ENCODE peak calls at places on chromosomes 2 and 18, in five cellular contexts. One of them, this sample, is unnamed.

GRCh38 chr2:10009811-10010781 is 33.3 kb upstream of the KLF11 start:
- DNase-seq in AG09319: peak
- DNase-seq in stomach: peak
- DNase-seq in GM12865: no peak
- DNase-seq in neural progenitor cell: no peak
- DNase-seq in this sample: peak

GRCh38 chr2:179265082-179265575 is 497 bp upstream of the SESTD1 start:
- DNase-seq in AG09319: no peak
- DNase-seq in stomach: no peak
- DNase-seq in GM12865: no peak
- DNase-seq in neural progenitor cell: no peak
- DNase-seq in this sample: no peak

GRCh38 chr2:182372661-182373060 is 54.2 kb downstream of the PDE1A start:
- DNase-seq in AG09319: no peak
- DNase-seq in stomach: no peak
- DNase-seq in GM12865: no peak
- DNase-seq in neural progenitor cell: no peak
- DNase-seq in this sample: peak

GRCh38 chr18:39840406-39840805 is 2114.6 kb upstream of the PIK3C3 start:
- DNase-seq in AG09319: no peak
- DNase-seq in stomach: no peak
- DNase-seq in GM12865: no peak
- DNase-seq in neural progenitor cell: no peak
- DNase-seq in this sample: peak

GRCh38 chr2:168907940-168908662 is 7.0 kb downstream of the G6PC2 start:
- DNase-seq in AG09319: no peak
- DNase-seq in stomach: no peak
- DNase-seq in GM12865: no peak
- DNase-seq in neural progenitor cell: no peak
- DNase-seq in this sample: no peak

GRCh38 chr2:41907716-41908328 is 140.0 kb upstream of the PKDCC start:
- DNase-seq in AG09319: no peak
- DNase-seq in stomach: no peak
- DNase-seq in GM12865: peak
- DNase-seq in neural progenitor cell: no peak
- DNase-seq in this sample: no peak

GRCh38 chr2:28631514-28632206 is 120.0 kb upstream of the PPP1CB start:
- DNase-seq in AG09319: no peak
- DNase-seq in stomach: no peak
- DNase-seq in GM12865: no peak
- DNase-seq in neural progenitor cell: no peak
- DNase-seq in this sample: no peak

GRCh38 chr2:6914829-6915228 is 2.4 kb upstream of the RNF144A start:
- DNase-seq in AG09319: no peak
- DNase-seq in stomach: no peak
- DNase-seq in GM12865: no peak
- DNase-seq in neural progenitor cell: no peak
- DNase-seq in this sample: no peak

GRCh38 chr2:150169230-150169629 is 318.2 kb downstream of the RND3 start:
- DNase-seq in AG09319: no peak
- DNase-seq in stomach: peak
- DNase-seq in GM12865: no peak
- DNase-seq in neural progenitor cell: no peak
- DNase-seq in this sample: peak

GRCh38 chr2:197804758-197805597 is 585 bp downstream of the PLCL1 start:
- DNase-seq in AG09319: no peak
- DNase-seq in stomach: no peak
- DNase-seq in GM12865: peak
- DNase-seq in neural progenitor cell: peak
- DNase-seq in this sample: no peak

GRCh38 chr2:231411871-231412615 is 16.5 kb downstream of the B3GNT7 start:
- DNase-seq in AG09319: peak
- DNase-seq in stomach: peak
- DNase-seq in GM12865: peak
- DNase-seq in neural progenitor cell: peak
- DNase-seq in this sample: peak

GRCh38 chr18:35933982-35934381 is 38.5 kb upstream of the RMP24 start:
- DNase-seq in AG09319: no peak
- DNase-seq in stomach: no peak
- DNase-seq in GM12865: no peak
- DNase-seq in neural progenitor cell: no peak
- DNase-seq in this sample: no peak

GRCh38 chr2:223062304-223062845 is 10.4 kb downstream of the KCNE4 start:
- DNase-seq in AG09319: no peak
- DNase-seq in stomach: no peak
- DNase-seq in GM12865: no peak
- DNase-seq in neural progenitor cell: no peak
- DNase-seq in this sample: no peak

GRCh38 chr2:235055891-235056516 is 104.2 kb downstream of the SH3BP4 start:
- DNase-seq in AG09319: no peak
- DNase-seq in stomach: peak
- DNase-seq in GM12865: no peak
- DNase-seq in neural progenitor cell: peak
- DNase-seq in this sample: peak

GRCh38 chr2:46999857-47000678 is 84.5 kb upstream of the MCFD2 start:
- DNase-seq in AG09319: no peak
- DNase-seq in stomach: no peak
- DNase-seq in GM12865: no peak
- DNase-seq in neural progenitor cell: no peak
- DNase-seq in this sample: no peak

GRCh38 chr2:33602216-33602830 is 3.2 kb upstream of the FAM98A start:
- DNase-seq in AG09319: no peak
- DNase-seq in stomach: no peak
- DNase-seq in GM12865: no peak
- DNase-seq in neural progenitor cell: no peak
- DNase-seq in this sample: no peak

GRCh38 chr2:241563981-241564595 is 5.5 kb downstream of the BOK start:
- DNase-seq in AG09319: no peak
- DNase-seq in stomach: no peak
- DNase-seq in GM12865: no peak
- DNase-seq in neural progenitor cell: no peak
- DNase-seq in this sample: no peak

GRCh38 chr2:105919191-105919811 is 174.6 kb downstream of the NCK2 start:
- DNase-seq in AG09319: no peak
- DNase-seq in stomach: peak
- DNase-seq in GM12865: no peak
- DNase-seq in neural progenitor cell: no peak
- DNase-seq in this sample: no peak

GRCh38 chr18:58186258-58186948 is 142.4 kb downstream of the NEDD4L start:
- DNase-seq in AG09319: no peak
- DNase-seq in stomach: peak
- DNase-seq in GM12865: no peak
- DNase-seq in neural progenitor cell: no peak
- DNase-seq in this sample: no peak

GRCh38 chr2:196200557-196200956 is 29.2 kb upstream of the STK17B start:
- DNase-seq in AG09319: no peak
- DNase-seq in stomach: no peak
- DNase-seq in GM12865: peak
- DNase-seq in neural progenitor cell: no peak
- DNase-seq in this sample: no peak

GRCh38 chr18:12944724-12945123 is 3.1 kb upstream of the SEH1L start:
- DNase-seq in AG09319: no peak
- DNase-seq in stomach: peak
- DNase-seq in GM12865: no peak
- DNase-seq in neural progenitor cell: no peak
- DNase-seq in this sample: no peak

GRCh38 chr18:6107794-6108193 is 212.5 kb upstream of the TMEM200C start:
- DNase-seq in AG09319: no peak
- DNase-seq in stomach: no peak
- DNase-seq in GM12865: no peak
- DNase-seq in neural progenitor cell: no peak
- DNase-seq in this sample: no peak

GRCh38 chr2:104434363-104434792 is 419.5 kb upstream of the POU3F3 start:
- DNase-seq in AG09319: no peak
- DNase-seq in stomach: peak
- DNase-seq in GM12865: peak
- DNase-seq in neural progenitor cell: peak
- DNase-seq in this sample: no peak

GRCh38 chr2:41736105-41736567 is 311.7 kb upstream of the PKDCC start:
- DNase-seq in AG09319: no peak
- DNase-seq in stomach: no peak
- DNase-seq in GM12865: peak
- DNase-seq in neural progenitor cell: no peak
- DNase-seq in this sample: no peak

GRCh38 chr2:71453404-71454220 is at the start of gene DYSF:
- DNase-seq in AG09319: no peak
- DNase-seq in stomach: peak
- DNase-seq in GM12865: no peak
- DNase-seq in neural progenitor cell: peak
- DNase-seq in this sample: no peak

GRCh38 chr18:25621144-25621543 is 269.2 kb upstream of the ZNF521 start:
- DNase-seq in AG09319: no peak
- DNase-seq in stomach: no peak
- DNase-seq in GM12865: no peak
- DNase-seq in neural progenitor cell: no peak
- DNase-seq in this sample: no peak

GRCh38 chr2:150532883-150533282 is 45.4 kb upstream of the RND3 start:
- DNase-seq in AG09319: no peak
- DNase-seq in stomach: no peak
- DNase-seq in GM12865: no peak
- DNase-seq in neural progenitor cell: no peak
- DNase-seq in this sample: no peak